ENCODE peak calls at places on chromosomes 16 and 17, in eight cellular contexts. V is PC-3; Y is CD8-positive, alpha-beta T cell; N is breast epithelium; U is AG04450; S is nephron progenitor cell; Z is body of pancreas; B is neural crest cell. T is an unnamed sample.

GRCh38 chr17:43946766-43947165 is 4.5 kb upstream of the PPY start:
- DNase-seq in V (no peak), Y (no peak), N (no peak), U (no peak), S (no peak), Z (no peak), B (no peak), T (no peak)

GRCh38 chr17:3575506-3575905 is 17.9 kb upstream of the TRPV3 start:
- DNase-seq in V (peak; percentile 95), Y (no peak), N (no peak), U (no peak), S (no peak), Z (no peak), B (no peak), T (no peak)

GRCh38 chr17:28053044-28053670 is 10.7 kb downstream of the NLK start:
- DNase-seq in V (no peak), Y (no peak), N (no peak), U (no peak), S (no peak), Z (no peak), B (no peak), T (no peak)

GRCh38 chr16:87337247-87337646 is 20.1 kb upstream of the C16orf95 start:
- DNase-seq in V (no peak), Y (no peak), N (no peak), U (no peak), S (no peak), Z (no peak), B (no peak), T (no peak)

GRCh38 chr17:45256114-45256966 is 5.6 kb downstream of the SPATA32 start:
- DNase-seq in V (no peak), Y (no peak), N (no peak), U (no peak), S (no peak), Z (no peak), B (no peak), T (no peak)

GRCh38 chr17:19703776-19704371 is 12.5 kb downstream of the SLC47A2 start:
- DNase-seq in V (no peak), Y (no peak), N (peak; percentile 16), U (no peak), S (no peak), Z (no peak), B (no peak), T (no peak)

GRCh38 chr17:63578027-63578768 is 22.5 kb upstream of the TACO1 start:
- DNase-seq in V (no peak), Y (no peak), N (no peak), U (no peak), S (no peak), Z (no peak), B (no peak), T (no peak)

GRCh38 chr16:49282690-49283375 is 1.2 kb upstream of the CBLN1 start:
- DNase-seq in V (no peak), Y (no peak), N (no peak), U (no peak), S (peak; percentile 73), Z (peak; percentile 71), B (no peak), T (peak; percentile 37)

GRCh38 chr16:79994413-79994812 is 393.9 kb upstream of the MAF start:
- DNase-seq in V (no peak), Y (no peak), N (no peak), U (no peak), S (no peak), Z (no peak), B (no peak), T (no peak)

GRCh38 chr17:37717627-37718382 is 27.1 kb downstream of the HNF1B start:
- DNase-seq in V (no peak), Y (no peak), N (no peak), U (no peak), S (no peak), Z (no peak), B (no peak), T (no peak)

GRCh38 chr16:31216552-31217530 is at the start of gene PYDC1:
- DNase-seq in V (no peak), Y (no peak), N (no peak), U (no peak), S (peak; percentile 39), Z (no peak), B (no peak), T (no peak)

GRCh38 chr17:72446525-72447250 is 325.9 kb downstream of the SOX9 start:
- DNase-seq in V (no peak), Y (no peak), N (no peak), U (peak; percentile 57), S (no peak), Z (no peak), B (no peak), T (no peak)

GRCh38 chr16:72530434-72530833 is 358.5 kb upstream of the PMFBP1 start:
- DNase-seq in V (peak; percentile 85), Y (no peak), N (no peak), U (no peak), S (no peak), Z (no peak), B (no peak), T (no peak)

GRCh38 chr16:2915196-2915929 is 3.6 kb downstream of the FLYWCH1 start:
- DNase-seq in V (no peak), Y (no peak), N (no peak), U (no peak), S (no peak), Z (no peak), B (no peak), T (no peak)

GRCh38 chr16:89209522-89210044 is 7.9 kb upstream of the ZNF778 start:
- DNase-seq in V (no peak), Y (no peak), N (no peak), U (no peak), S (no peak), Z (no peak), B (no peak), T (no peak)

GRCh38 chr16:81838794-81839193 is 59.7 kb downstream of the PLCG2 start:
- DNase-seq in V (peak; percentile 63), Y (no peak), N (no peak), U (no peak), S (no peak), Z (no peak), B (no peak), T (no peak)

GRCh38 chr16:71555230-71555891 is 21.5 kb downstream of the TAT start:
- DNase-seq in V (no peak), Y (no peak), N (no peak), U (no peak), S (no peak), Z (no peak), B (no peak), T (no peak)

GRCh38 chr17:82876602-82877391 is 37.0 kb upstream of the ZNF750 start:
- DNase-seq in V (peak; percentile 55), Y (no peak), N (peak; percentile 85), U (peak; percentile 65), S (peak; percentile 65), Z (peak; percentile 81), B (peak; percentile 45), T (peak; percentile 38)

DNA sequence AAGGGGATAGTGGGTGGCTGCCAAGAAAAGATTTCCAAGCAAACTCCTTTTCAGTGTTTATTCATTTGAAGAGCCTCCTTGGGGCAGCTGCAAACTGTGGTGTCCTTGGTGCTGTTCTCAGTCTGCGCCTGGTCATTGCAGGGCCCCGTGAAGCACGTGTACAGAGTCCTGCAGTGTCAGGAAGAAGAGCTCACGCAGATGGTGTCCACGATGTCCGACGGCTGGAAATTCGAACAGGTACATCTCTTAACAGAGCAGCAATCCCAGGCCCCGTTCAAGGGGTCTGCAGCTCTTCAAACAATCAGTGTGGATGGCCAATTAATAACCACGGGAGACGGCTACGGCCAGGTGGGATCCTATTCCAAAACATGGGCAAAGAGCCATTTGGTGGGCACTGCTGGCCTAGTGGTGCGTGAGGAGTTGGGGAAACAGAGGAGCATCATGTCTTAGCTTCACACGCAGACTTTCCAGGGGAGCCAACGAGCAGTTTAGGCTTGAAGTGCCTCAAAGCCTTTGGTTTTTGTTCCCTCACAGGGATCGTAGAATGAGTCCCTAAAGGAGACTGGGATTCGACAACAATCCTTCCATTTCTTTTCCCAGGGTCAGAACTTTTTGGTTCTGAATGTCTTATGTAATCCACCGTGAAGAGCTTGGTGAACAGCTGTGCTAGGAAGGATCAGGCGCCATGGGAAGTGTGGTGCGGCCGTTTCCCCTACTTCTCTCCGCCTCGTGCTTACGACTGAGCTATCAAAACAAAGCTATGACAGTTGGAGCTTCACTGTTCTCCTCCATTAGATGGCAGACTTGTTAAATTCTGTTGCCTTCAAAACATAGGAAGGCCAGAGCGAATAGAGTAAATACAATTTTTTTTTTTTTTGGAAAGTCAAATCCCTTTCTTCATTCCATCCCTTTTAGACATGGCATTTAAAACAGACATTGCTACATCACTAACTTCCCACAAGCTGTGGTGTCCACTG is 12.6 kb downstream of the KCTD2 start:
- DNase-seq in V (peak; percentile 60), Y (no peak), N (no peak), U (peak; percentile 54), S (no peak), Z (no peak), B (no peak), T (no peak)
- TF ChIP-seq CTCF in V (peak; percentile 60), Y (peak; percentile 18), N (no peak), U (peak; percentile 65), S (peak; percentile 13), Z (no peak), B (no peak), T (no peak)

DNA sequence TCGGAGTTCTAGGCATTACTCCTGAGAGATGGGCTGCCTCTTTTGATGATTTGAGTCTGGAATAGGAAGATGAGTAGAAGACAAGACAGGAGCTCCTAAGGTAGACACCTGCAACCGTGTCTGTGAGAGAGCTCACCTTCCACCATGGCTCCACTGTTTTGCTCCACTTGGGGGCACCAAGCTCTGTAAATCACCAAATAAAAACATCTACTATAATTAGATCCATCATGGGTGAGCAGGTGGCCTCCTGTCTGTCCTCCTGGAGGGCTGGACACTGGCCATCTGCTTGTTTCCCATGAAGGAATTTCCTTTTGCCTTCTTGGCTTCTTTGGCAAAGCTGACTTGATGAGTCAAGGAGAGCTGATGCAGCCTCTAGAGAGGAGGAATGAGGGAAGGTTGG is 179.0 kb downstream of the HAPSTR1 start:
- DNase-seq in V (no peak), Y (no peak), N (no peak), U (no peak), S (no peak), Z (peak; percentile 45), B (no peak), T (no peak)
- TF ChIP-seq CTCF in V (no peak), Y (no peak), N (no peak), U (no peak), S (no peak), Z (no peak), B (no peak), T (no peak)

DNA sequence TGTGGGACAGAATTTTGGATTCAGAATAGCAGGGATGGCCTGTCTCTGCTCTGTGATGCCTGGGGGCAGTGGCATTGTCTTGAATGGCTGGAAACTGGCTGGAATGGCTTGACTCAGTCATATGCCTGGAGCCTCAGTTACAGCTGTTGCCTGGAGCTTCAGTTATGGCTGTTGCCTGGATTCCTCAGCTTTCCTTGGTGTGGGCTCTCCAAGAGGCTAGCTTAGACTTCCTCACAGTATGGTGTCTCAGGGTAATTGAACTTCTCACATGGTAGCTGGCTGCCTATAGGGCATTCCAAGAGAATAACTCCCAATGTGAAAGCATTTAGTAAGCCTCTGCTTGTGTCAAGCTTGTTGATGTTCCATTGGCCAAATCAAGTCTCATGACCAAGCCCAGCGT is 21.1 kb downstream of the KRT23 start:
- DNase-seq in V (no peak), Y (no peak), N (no peak), U (no peak), S (no peak), Z (no peak), B (no peak), T (no peak)
- TF ChIP-seq CTCF in V (no peak), Y (no peak), N (no peak), U (no peak), S (no peak), Z (no peak), B (no peak), T (no peak)

GRCh38 chr17:42760652-42761581 is at the start of gene RAMP2:
- DNase-seq in V (no peak), Y (no peak), N (no peak), U (no peak), S (peak; percentile 70), Z (no peak), B (peak; percentile 28), T (no peak)
- TF ChIP-seq CTCF in V (no peak), Y (no peak), N (no peak), U (no peak), S (no peak), Z (no peak), B (no peak), T (no peak)

T was measured in progenitor cell of endocrine pancreas.